ENCODE peak calls at places on chromosome 12, in six cellular contexts. X, U, W, Z, Y and K are unnamed samples.

GRCh38 chr12:19707948-19708409 is 268.7 kb downstream of the AEBP2 start:
- DNase-seq in X (no peak), U (peak; percentile 74), W (peak; percentile 93), Z (no peak), Y (no peak), K (peak; percentile 86)

GRCh38 chr12:54131641-54132280 is 57.0 kb downstream of the SMUG1 start:
- DNase-seq in X (no peak), U (no peak), W (no peak), Z (no peak), Y (no peak), K (peak; percentile 54)

GRCh38 chr12:120361506-120362208 is 7.3 kb downstream of the MSI1 start:
- DNase-seq in X (peak; percentile 89), U (peak; percentile 82), W (peak; percentile 34), Z (no peak), Y (no peak), K (peak; percentile 61)

GRCh38 chr12:48084066-48084465 is 21.8 kb downstream of the SENP1 start:
- DNase-seq in X (peak; percentile 20), U (peak; percentile 21), W (peak; percentile 13), Z (no peak), Y (no peak), K (peak; percentile 44)

GRCh38 chr12:1840981-1841425 is 20.6 kb downstream of the LRTM2 start:
- DNase-seq in X (no peak), U (no peak), W (no peak), Z (no peak), Y (no peak), K (no peak)

GRCh38 chr12:123270380-123271181 is 1.1 kb downstream of the CDK2AP1 start:
- DNase-seq in X (peak; percentile 76), U (peak; percentile 34), W (peak; percentile 28), Z (no peak), Y (no peak), K (peak; percentile 72)

GRCh38 chr12:1925125-1925963 is 6.9 kb upstream of the CACNA2D4 start:
- DNase-seq in X (no peak), U (no peak), W (no peak), Z (peak; percentile 5), Y (no peak), K (no peak)

GRCh38 chr12:112283541-112283940 is 98.7 kb downstream of the HECTD4 start:
- DNase-seq in X (peak; percentile 34), U (no peak), W (no peak), Z (no peak), Y (no peak), K (no peak)

GRCh38 chr12:53223006-53223305 is 9.1 kb downstream of the RARG start:
- DNase-seq in X (no peak), U (no peak), W (no peak), Z (no peak), Y (no peak), K (no peak)

GRCh38 chr12:97063292-97063935 is 156.4 kb downstream of the NEDD1 start:
- DNase-seq in X (no peak), U (no peak), W (no peak), Z (no peak), Y (no peak), K (no peak)

GRCh38 chr12:106109168-106109910 is 29.4 kb downstream of the NUAK1 start:
- DNase-seq in X (peak; percentile 19), U (peak; percentile 74), W (no peak), Z (no peak), Y (no peak), K (peak; percentile 36)

GRCh38 chr12:124883263-124883876 is 19.7 kb upstream of the SCARB1 start:
- DNase-seq in X (no peak), U (no peak), W (peak; percentile 24), Z (no peak), Y (no peak), K (no peak)

GRCh38 chr12:9870311-9870866 is 1.2 kb upstream of the CLEC2B start:
- DNase-seq in X (no peak), U (peak; percentile 35), W (no peak), Z (no peak), Y (no peak), K (no peak)